ENCODE peak calls at places on chromosomes 5 and 9, in four cellular contexts. One of them, this sample, is unnamed.

GRCh38 chr9:124040935-124041816 is 29.6 kb downstream of the LHX2 start:
- DNase-seq in choroid plexus epithelial cell: no peak
- DNase-seq in lower lobe of right lung: peak
- DNase-seq in fibroblast of pulmonary artery: no peak
- DNase-seq in this sample: no peak

GRCh38 chr5:39108987-39109386 is 34.8 kb upstream of the RICTOR start:
- DNase-seq in lower lobe of right lung: no peak
- DNase-seq in choroid plexus epithelial cell: no peak
- DNase-seq in fibroblast of pulmonary artery: no peak
- DNase-seq in this sample: no peak

GRCh38 chr5:125655156-125655555 is 768.1 kb upstream of the GRAMD2B start:
- DNase-seq in fibroblast of pulmonary artery: peak
- DNase-seq in choroid plexus epithelial cell: no peak
- DNase-seq in lower lobe of right lung: no peak
- DNase-seq in this sample: no peak

GRCh38 chr9:16653491-16654407 is 216.7 kb downstream of the BNC2 start:
- DNase-seq in choroid plexus epithelial cell: peak
- DNase-seq in lower lobe of right lung: no peak
- DNase-seq in fibroblast of pulmonary artery: peak
- DNase-seq in this sample: no peak

GRCh38 chr5:142981886-142982820 is 212.0 kb downstream of the ARHGAP26 start:
- DNase-seq in lower lobe of right lung: peak
- DNase-seq in fibroblast of pulmonary artery: peak
- DNase-seq in choroid plexus epithelial cell: peak
- DNase-seq in this sample: peak

GRCh38 chr9:137269231-137269772 is 8.2 kb upstream of the TOR4A start:
- DNase-seq in choroid plexus epithelial cell: peak
- DNase-seq in fibroblast of pulmonary artery: no peak
- DNase-seq in lower lobe of right lung: peak
- DNase-seq in this sample: no peak

GRCh38 chr5:21680196-21680595 is 1172.9 kb downstream of the CDH12 start:
- DNase-seq in choroid plexus epithelial cell: peak
- DNase-seq in fibroblast of pulmonary artery: peak
- DNase-seq in lower lobe of right lung: no peak
- DNase-seq in this sample: peak

GRCh38 chr5:135551593-135552447 is 16.1 kb upstream of the NEUROG1 start:
- DNase-seq in lower lobe of right lung: peak
- DNase-seq in fibroblast of pulmonary artery: peak
- DNase-seq in choroid plexus epithelial cell: peak
- DNase-seq in this sample: peak

GRCh38 chr5:163622796-163623195 is 117.4 kb downstream of the MAT2B start:
- DNase-seq in lower lobe of right lung: no peak
- DNase-seq in choroid plexus epithelial cell: no peak
- DNase-seq in fibroblast of pulmonary artery: no peak
- DNase-seq in this sample: no peak

GRCh38 chr9:8020161-8020560 is 220.6 kb upstream of the DMAC1 start:
- DNase-seq in lower lobe of right lung: no peak
- DNase-seq in choroid plexus epithelial cell: no peak
- DNase-seq in fibroblast of pulmonary artery: no peak
- DNase-seq in this sample: no peak

GRCh38 chr5:132272341-132273210 is 15.1 kb downstream of the PDLIM4 start:
- DNase-seq in lower lobe of right lung: peak
- DNase-seq in choroid plexus epithelial cell: peak
- DNase-seq in fibroblast of pulmonary artery: peak
- DNase-seq in this sample: no peak

GRCh38 chr9:76964612-76965011 is 54.8 kb upstream of the FOXB2 start:
- DNase-seq in fibroblast of pulmonary artery: no peak
- DNase-seq in choroid plexus epithelial cell: no peak
- DNase-seq in lower lobe of right lung: no peak
- DNase-seq in this sample: no peak

GRCh38 chr9:87601175-87601574 is 103.5 kb downstream of the DAPK1 start:
- DNase-seq in choroid plexus epithelial cell: no peak
- DNase-seq in fibroblast of pulmonary artery: no peak
- DNase-seq in lower lobe of right lung: peak
- DNase-seq in this sample: no peak

GRCh38 chr5:75412111-75412990 is 75.3 kb downstream of the HMGCR start:
- DNase-seq in fibroblast of pulmonary artery: no peak
- DNase-seq in lower lobe of right lung: no peak
- DNase-seq in choroid plexus epithelial cell: peak
- DNase-seq in this sample: peak

GRCh38 chr5:138408023-138408422 is 30.8 kb upstream of the REEP2 start:
- DNase-seq in fibroblast of pulmonary artery: no peak
- DNase-seq in lower lobe of right lung: no peak
- DNase-seq in choroid plexus epithelial cell: no peak
- DNase-seq in this sample: no peak

GRCh38 chr9:110189001-110189400 is 19.0 kb downstream of the C9orf152 start:
- DNase-seq in lower lobe of right lung: peak
- DNase-seq in choroid plexus epithelial cell: peak
- DNase-seq in fibroblast of pulmonary artery: no peak
- DNase-seq in this sample: no peak

GRCh38 chr9:122819326-122819725 is 9.1 kb downstream of the PDCL start:
- DNase-seq in fibroblast of pulmonary artery: peak
- DNase-seq in lower lobe of right lung: no peak
- DNase-seq in choroid plexus epithelial cell: peak
- DNase-seq in this sample: no peak

GRCh38 chr9:92668746-92669526 is 995 bp downstream of the IPPK start:
- DNase-seq in lower lobe of right lung: no peak
- DNase-seq in choroid plexus epithelial cell: peak
- DNase-seq in fibroblast of pulmonary artery: peak
- DNase-seq in this sample: peak

GRCh38 chr5:74149395-74149794 is 491.1 kb downstream of the ENC1 start:
- DNase-seq in lower lobe of right lung: peak
- DNase-seq in choroid plexus epithelial cell: peak
- DNase-seq in fibroblast of pulmonary artery: peak
- DNase-seq in this sample: peak

GRCh38 chr5:31383734-31384133 is 148.2 kb downstream of the DROSHA start:
- DNase-seq in lower lobe of right lung: no peak
- DNase-seq in choroid plexus epithelial cell: no peak
- DNase-seq in fibroblast of pulmonary artery: peak
- DNase-seq in this sample: no peak

GRCh38 chr5:43019293-43019614 is 20.9 kb downstream of the ANXA2R start:
- DNase-seq in lower lobe of right lung: no peak
- DNase-seq in fibroblast of pulmonary artery: no peak
- DNase-seq in choroid plexus epithelial cell: no peak
- DNase-seq in this sample: no peak
- H3K4me3 ChIP-seq in lower lobe of right lung: peak
- H3K4me3 ChIP-seq in fibroblast of pulmonary artery: peak
- H3K4me3 ChIP-seq in choroid plexus epithelial cell: peak
- H3K4me3 ChIP-seq in this sample: peak

DNA sequence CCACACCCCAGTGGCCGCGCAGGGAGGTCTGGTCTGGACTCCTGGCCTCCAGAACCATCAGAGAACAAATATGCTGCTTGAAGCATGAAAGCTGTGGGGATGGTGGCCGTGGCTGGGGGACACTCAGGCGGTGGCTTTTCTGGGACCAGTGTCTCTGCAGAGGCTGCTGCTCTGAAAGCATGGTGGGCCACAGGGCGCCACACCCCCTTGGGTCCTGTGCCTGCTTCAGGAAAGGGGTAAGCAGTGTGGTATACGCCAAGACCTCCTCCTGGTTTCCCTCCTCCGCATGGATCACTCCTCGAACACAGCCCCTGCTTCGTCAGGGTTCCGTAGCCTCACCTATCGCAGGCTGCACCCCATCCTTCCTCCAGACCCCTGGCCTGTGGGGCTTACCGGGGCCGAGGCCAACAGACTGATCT is 19.7 kb upstream of the TERT start:
- DNase-seq in fibroblast of pulmonary artery: no peak
- DNase-seq in lower lobe of right lung: peak
- DNase-seq in choroid plexus epithelial cell: no peak
- DNase-seq in this sample: no peak
- H3K4me3 ChIP-seq in fibroblast of pulmonary artery: no peak
- H3K4me3 ChIP-seq in lower lobe of right lung: no peak
- H3K4me3 ChIP-seq in choroid plexus epithelial cell: no peak
- H3K4me3 ChIP-seq in this sample: no peak

DNA sequence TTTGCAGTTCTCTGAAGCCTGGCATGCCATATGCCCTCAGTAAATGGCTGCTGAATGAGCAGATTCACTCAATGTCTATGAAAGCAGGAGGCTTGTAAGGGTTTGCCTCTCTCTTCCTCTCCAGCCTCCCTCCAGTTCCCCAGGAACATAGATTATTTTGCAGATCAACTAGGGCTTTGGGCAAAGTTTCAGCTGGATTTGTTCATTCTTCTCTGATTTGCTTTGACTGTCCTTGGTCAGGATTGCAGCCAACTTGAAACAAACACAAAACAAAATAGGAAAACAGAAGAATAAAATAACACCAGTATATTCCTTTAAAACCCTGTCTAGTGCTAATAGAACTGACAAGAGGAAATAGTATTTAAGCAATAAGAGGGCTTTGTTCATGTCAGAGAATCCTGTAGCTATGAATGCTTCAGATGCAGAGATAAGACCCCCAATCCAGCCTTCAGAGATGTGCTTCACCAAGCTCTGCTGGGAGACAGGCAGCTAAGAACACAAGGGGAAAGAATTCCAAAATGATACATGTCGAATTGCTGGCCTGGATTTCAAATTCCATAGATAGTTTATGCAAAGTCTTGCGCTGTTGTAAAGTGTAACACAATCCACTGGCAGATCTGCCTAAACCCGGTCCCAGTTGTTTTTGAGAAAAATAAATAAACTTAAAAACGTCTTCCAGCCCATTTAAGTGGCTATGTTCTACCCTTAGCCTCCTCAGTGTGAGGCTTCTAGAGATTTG is 174.3 kb downstream of the PAPPA start:
- DNase-seq in fibroblast of pulmonary artery: peak
- DNase-seq in lower lobe of right lung: no peak
- DNase-seq in choroid plexus epithelial cell: peak
- DNase-seq in this sample: no peak
- H3K4me3 ChIP-seq in fibroblast of pulmonary artery: no peak
- H3K4me3 ChIP-seq in lower lobe of right lung: no peak
- H3K4me3 ChIP-seq in choroid plexus epithelial cell: no peak
- H3K4me3 ChIP-seq in this sample: no peak

GRCh38 chr9:6869081-6869948 is 111.5 kb downstream of the KDM4C start:
- DNase-seq in fibroblast of pulmonary artery: peak
- DNase-seq in choroid plexus epithelial cell: peak
- DNase-seq in lower lobe of right lung: no peak
- DNase-seq in this sample: no peak
- H3K4me3 ChIP-seq in fibroblast of pulmonary artery: no peak
- H3K4me3 ChIP-seq in choroid plexus epithelial cell: no peak
- H3K4me3 ChIP-seq in lower lobe of right lung: no peak
- H3K4me3 ChIP-seq in this sample: no peak

DNA sequence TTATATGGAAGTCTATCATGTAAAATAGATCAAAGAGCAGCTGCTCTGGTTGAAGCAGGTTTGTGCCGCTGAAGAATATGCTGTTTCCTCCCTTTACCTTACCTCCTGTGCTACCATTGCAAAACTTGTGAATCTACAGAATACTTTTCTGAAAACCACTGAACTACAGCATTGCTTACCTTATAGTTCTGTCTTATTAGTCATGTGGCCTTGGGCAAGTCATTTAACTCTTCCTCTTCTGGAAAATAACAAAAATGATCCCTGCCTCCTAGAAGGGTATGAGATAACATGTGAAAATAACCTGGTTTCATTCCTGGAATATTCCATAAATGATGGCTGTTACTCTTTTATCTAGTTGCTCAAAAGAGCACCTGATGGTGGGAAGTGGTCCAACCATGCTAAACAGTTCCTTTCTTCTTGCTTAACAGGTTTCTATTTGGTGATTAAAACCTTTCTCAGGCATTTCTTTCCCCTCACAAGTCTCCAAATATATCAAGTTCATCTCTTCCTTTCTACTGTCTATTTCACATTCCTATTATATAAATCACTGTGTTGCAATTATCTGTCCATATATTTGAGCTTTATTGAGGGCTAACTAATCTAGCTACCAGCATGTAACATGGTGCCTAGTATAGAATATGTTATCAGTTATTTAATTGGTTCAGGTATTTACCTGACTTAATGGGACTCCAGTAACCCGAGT is 15.0 kb downstream of the TRIM32 start:
- DNase-seq in lower lobe of right lung: no peak
- DNase-seq in choroid plexus epithelial cell: peak
- DNase-seq in fibroblast of pulmonary artery: no peak
- DNase-seq in this sample: no peak
- H3K4me3 ChIP-seq in lower lobe of right lung: no peak
- H3K4me3 ChIP-seq in choroid plexus epithelial cell: no peak
- H3K4me3 ChIP-seq in fibroblast of pulmonary artery: no peak
- H3K4me3 ChIP-seq in this sample: no peak

DNA sequence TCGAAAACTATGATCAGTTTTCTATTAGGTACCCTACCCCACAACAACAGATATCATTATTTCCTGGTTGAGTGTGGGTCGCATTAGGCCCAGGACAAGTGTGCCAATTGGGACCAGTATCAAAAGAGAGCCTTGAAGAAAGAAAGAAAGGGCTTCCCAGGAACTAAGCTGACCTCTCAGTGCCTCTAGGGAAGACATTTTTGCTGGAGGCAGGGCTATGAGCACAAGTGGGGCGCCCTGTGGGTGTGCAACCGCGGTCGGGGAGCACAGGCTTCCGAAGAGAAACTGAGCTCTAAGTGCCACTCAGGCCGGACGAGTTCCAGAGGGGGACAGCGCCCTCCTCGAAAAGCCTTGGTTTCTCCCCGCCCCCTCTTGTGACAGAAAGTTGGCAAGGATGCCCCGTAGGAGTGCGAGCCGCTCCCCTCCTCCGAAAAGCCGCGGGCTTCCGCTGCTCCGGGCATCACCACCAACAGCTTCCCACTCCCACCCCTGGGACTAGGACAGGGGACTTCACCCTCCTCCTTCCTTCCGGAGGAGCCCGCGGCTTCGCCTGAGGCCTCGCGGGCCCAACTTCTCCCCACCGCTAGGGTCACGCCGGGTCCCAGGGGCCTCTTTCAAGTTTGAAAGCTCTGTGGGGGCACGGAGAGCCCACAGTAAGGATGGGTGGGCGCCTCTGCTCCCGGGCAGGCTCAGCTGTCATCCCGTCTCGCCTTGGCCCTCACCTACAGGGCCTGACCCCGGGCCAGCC is 2.0 kb downstream of the NR2F1-AS1 start:
- DNase-seq in lower lobe of right lung: peak
- DNase-seq in fibroblast of pulmonary artery: peak
- DNase-seq in choroid plexus epithelial cell: peak
- DNase-seq in this sample: no peak
- H3K4me3 ChIP-seq in lower lobe of right lung: peak
- H3K4me3 ChIP-seq in fibroblast of pulmonary artery: peak
- H3K4me3 ChIP-seq in choroid plexus epithelial cell: peak
- H3K4me3 ChIP-seq in this sample: peak

DNA sequence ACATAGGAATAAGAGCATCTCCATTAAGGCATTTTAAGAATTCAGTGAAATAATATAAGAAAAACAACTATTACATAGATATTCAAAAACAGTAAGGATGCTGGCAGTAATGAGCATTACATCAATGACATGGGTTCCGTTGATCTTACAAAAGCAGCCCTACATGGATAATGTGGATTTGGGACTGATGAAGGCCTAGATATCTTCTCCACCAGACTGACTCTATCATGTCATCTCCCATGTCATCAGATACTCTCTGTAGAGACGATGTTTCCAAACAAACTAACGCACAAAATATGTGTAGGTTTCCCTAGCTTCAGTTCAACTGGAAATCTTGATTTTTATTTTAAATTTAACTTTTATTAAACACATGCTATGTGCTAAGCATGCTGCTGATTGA is 3.6 kb downstream of the LURAP1L start:
- DNase-seq in choroid plexus epithelial cell: no peak
- DNase-seq in lower lobe of right lung: no peak
- DNase-seq in fibroblast of pulmonary artery: no peak
- DNase-seq in this sample: no peak
- H3K4me3 ChIP-seq in choroid plexus epithelial cell: no peak
- H3K4me3 ChIP-seq in lower lobe of right lung: peak
- H3K4me3 ChIP-seq in fibroblast of pulmonary artery: no peak
- H3K4me3 ChIP-seq in this sample: peak